ENCODE peak calls at places on chromosomes 5 and 9, in eight cellular contexts. J, K, F, H, E, G, C and T are unnamed samples.
A peak's percentile ranks its signal among the peaks of the same experiment; 100 is the strongest.

GRCh38 chr5:131496400-131496713 is 138.7 kb downstream of the RAPGEF6 start:
- DNase-seq in J (no peak), K (no peak), F (no peak), H (no peak), E (no peak), G (no peak), C (no peak), T (no peak)

GRCh38 chr9:137482094-137482781 is 23.1 kb upstream of the NSMF start:
- DNase-seq in J (peak; percentile 93), K (peak; percentile 4), F (peak; percentile 56), H (no peak), E (peak; percentile 94), G (no peak), C (no peak), T (peak; percentile 34)

GRCh38 chr5:59178482-59178881 is 595.6 kb downstream of the RAB3C start:
- DNase-seq in J (no peak), K (no peak), F (no peak), H (no peak), E (no peak), G (no peak), C (no peak), T (no peak)

GRCh38 chr5:50947892-50948683 is 281.7 kb downstream of the PARP8 start:
- DNase-seq in J (no peak), K (no peak), F (no peak), H (no peak), E (no peak), G (no peak), C (no peak), T (no peak)

GRCh38 chr5:9545959-9546851 is at the start of gene SEMA5A:
- DNase-seq in J (peak; percentile 66), K (no peak), F (peak; percentile 87), H (peak; percentile 80), E (peak; percentile 79), G (peak; percentile 82), C (no peak), T (peak; percentile 91)

GRCh38 chr9:128818839-128819715 is 777 bp downstream of the ENDOG start:
- DNase-seq in J (no peak), K (peak; percentile 53), F (peak; percentile 73), H (peak; percentile 53), E (peak; percentile 8), G (peak; percentile 63), C (no peak), T (peak; percentile 88)

GRCh38 chr5:77086611-77087483 is at the start of gene ZBED3:
- DNase-seq in J (peak; percentile 74), K (peak; percentile 68), F (peak; percentile 78), H (peak; percentile 95), E (peak; percentile 82), G (peak; percentile 85), C (peak; percentile 71), T (peak; percentile 81)

GRCh38 chr9:81879501-81879916 is 48.7 kb upstream of the SPATA31D4 start:
- DNase-seq in J (peak; percentile 46), K (no peak), F (no peak), H (no peak), E (peak; percentile 27), G (no peak), C (no peak), T (no peak)

GRCh38 chr9:96382175-96382574 is 1.3 kb downstream of the SLC35D2 start:
- DNase-seq in J (peak; percentile 45), K (no peak), F (no peak), H (no peak), E (peak; percentile 26), G (peak; percentile 57), C (peak; percentile 35), T (no peak)
- H3K4me3 ChIP-seq in J (no peak overlapping the region), K (no peak overlapping the region), F (peak overlapping the region; percentile 98), H (no peak overlapping the region), E (peak overlapping the region; percentile 97), G (no peak overlapping the region), C (peak overlapping the region; percentile 59), T (no peak overlapping the region)

DNA sequence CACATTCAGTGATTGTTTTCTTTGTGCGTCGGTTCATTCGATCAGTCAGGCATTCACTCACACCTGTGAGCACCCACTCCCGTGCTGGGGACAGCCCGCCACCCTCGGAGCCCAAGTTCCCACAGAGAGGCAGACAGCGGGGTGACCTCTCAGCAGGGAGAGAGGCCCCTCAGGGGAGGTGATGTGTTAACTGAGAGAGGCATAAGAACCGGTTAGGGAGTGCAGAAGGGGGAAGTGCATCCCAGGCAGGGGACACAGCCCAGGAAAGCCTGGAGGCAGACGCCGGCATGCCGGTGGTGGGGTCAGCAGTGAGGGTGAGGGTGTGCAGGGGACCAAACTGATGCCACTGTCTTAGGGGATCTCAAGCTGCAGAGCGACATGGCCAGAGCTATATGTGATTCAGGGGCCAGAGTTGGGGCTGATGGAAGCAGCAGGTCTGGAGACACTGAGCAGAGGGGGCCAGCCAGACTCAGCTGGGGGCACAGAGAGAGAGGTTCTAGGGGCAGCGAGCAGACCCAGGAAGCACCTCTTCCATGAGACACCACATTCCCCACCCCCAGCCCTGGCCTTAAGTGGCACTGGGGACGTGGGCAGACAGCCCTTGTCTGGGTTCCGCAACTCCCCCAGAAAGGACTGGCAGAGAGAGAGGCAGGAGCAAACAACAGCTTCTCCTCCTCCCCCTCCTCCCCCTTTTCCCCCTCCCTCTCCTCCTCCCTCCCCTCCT is 35.9 kb downstream of the HK3 start:
- DNase-seq in J (no peak), K (no peak), F (no peak), H (no peak), E (no peak), G (no peak), C (no peak), T (peak; percentile 73)
- H3K27me3 ChIP-seq in J (peaks cover 70% of the 10 kb centered on the region), K (no peaks in the 10 kb centered on the region), F (peaks cover 12% of the 10 kb centered on the region), H (no peaks in the 10 kb centered on the region), E (peaks cover 28% of the 10 kb centered on the region), G (no peaks in the 10 kb centered on the region), C (no peaks in the 10 kb centered on the region), T (no peaks in the 10 kb centered on the region)

DNA sequence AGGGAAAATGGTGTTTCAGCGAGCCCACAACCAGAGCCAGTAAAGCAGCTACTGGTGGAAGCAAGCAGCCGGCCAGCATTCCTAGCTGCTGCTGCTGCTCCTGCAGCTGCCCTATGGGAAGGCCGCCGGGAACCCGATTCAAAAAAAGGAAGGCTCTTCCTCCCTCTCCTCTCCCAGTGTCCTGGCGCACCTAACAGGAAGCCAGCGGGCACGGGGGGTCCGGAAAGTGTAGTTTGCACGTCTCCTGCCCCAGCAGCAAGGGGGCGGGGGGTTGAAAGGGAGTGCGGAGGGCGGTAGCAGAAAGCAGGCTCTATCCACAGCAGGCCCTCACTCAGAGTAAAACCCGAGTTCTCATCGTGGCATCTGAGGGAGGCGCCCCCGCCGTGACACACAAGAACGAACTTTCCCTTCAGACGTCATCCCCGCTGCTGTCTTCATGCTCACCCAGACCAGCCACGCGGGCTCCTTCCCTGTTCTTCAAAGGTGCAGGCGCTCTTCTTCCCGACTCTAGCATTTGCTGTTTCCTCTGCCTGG is 16.5 kb downstream of the GRXCR2 start:
- DNase-seq in J (peak; percentile 83), K (no peak), F (peak; percentile 65), H (peak; percentile 91), E (peak; percentile 82), G (peak; percentile 55), C (no peak), T (peak; percentile 50)
- H3K4me3 ChIP-seq in J (no peak overlapping the region), K (no peak overlapping the region), F (peak overlapping the region; percentile 51), H (no peak overlapping the region), E (peak overlapping the region; percentile 56), G (no peak overlapping the region), C (no peak overlapping the region), T (peak overlapping the region; percentile 52)

GRCh38 chr5:1392261-1392660 is 47.4 kb upstream of the CLPTM1L start:
- DNase-seq in J (no peak), K (no peak), F (peak; percentile 44), H (no peak), E (no peak), G (no peak), C (no peak), T (no peak)

GRCh38 chr5:1394881-1395860 is 50.1 kb downstream of the SLC6A3 start:
- DNase-seq in J (no peak), K (no peak), F (peak; percentile 39), H (no peak), E (no peak), G (no peak), C (no peak), T (no peak)

GRCh38 chr5:1392801-1393565 is 48.1 kb upstream of the CLPTM1L start:
- DNase-seq in J (no peak), K (no peak), F (peak; percentile 47), H (no peak), E (no peak), G (no peak), C (no peak), T (no peak)

GRCh38 chr5:1391691-1392090 is 46.8 kb upstream of the CLPTM1L start:
- DNase-seq in J (no peak), K (no peak), F (peak; percentile 21), H (no peak), E (no peak), G (no peak), C (no peak), T (no peak)

GRCh38 chr5:1393571-1394501 is 48.9 kb upstream of the CLPTM1L start:
- DNase-seq in J (no peak), K (no peak), F (peak; percentile 19), H (no peak), E (no peak), G (no peak), C (no peak), T (no peak)
- H3K27me3 ChIP-seq in J (peaks cover 24% of the 10 kb centered on the region), K (no peaks in the 10 kb centered on the region), F (peaks cover 12% of the 10 kb centered on the region), H (no peaks in the 10 kb centered on the region), E (peaks cover 79% of the 10 kb centered on the region), G (no peaks in the 10 kb centered on the region), C (peaks cover 48% of the 10 kb centered on the region), T (no peaks in the 10 kb centered on the region)

GRCh38 chr5:126776499-126777256 is at the start of gene LMNB1:
- DNase-seq in J (peak; percentile 94), K (peak; percentile 92), F (peak; percentile 98), H (peak; percentile 99), E (peak; percentile 95), G (peak; percentile 97), C (peak; percentile 93), T (peak; percentile 98)

GRCh38 chr5:126778675-126779403 is 1.9 kb downstream of the LMNB1 start:
- DNase-seq in J (no peak), K (no peak), F (no peak), H (peak; percentile 54), E (no peak), G (peak; percentile 39), C (no peak), T (no peak)

GRCh38 chr5:126777974-126778674 is 1.2 kb downstream of the LMNB1 start:
- DNase-seq in J (peak; percentile 95), K (peak; percentile 90), F (peak; percentile 94), H (peak; percentile 98), E (peak; percentile 97), G (peak; percentile 96), C (peak; percentile 85), T (peak; percentile 93)

GRCh38 chr5:126777257-126777973 is 479 bp downstream of the LMNB1 start:
- DNase-seq in J (peak; percentile 61), K (peak; percentile 54), F (peak; percentile 80), H (peak; percentile 75), E (peak; percentile 80), G (peak; percentile 81), C (no peak), T (peak; percentile 69)

DNA sequence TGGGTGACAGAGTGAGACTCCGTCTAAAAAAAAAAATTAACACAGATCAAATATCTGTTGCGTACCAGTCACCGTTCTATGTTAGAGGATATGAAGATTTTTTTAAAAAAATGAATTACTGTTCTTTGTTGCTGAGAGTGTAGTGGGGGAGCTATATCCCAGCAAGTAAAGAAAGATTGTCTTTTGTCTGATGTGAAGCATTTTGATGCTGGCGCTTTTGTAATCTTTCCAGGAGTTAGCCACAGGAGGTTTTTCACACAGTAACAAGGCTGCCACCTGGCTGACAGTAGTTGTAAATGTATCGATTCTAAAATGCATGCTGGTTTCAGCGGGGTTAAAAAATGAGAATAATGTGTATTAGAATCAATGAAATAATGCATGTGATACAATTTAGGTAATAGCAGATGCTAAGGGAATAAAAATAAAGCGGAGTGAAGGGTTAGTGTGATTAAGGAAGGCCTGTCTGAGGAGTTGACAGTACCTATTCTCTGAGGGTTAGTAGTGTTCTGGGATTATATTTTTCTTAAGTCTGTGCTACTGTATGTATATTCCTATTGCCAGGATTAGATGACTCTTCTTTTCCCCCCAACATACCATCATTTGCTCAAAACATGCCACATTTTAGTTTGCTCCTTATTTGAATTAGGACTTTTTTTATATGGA is 3.4 kb downstream of the LMNB1 start:
- DNase-seq in J (peak; percentile 81), K (peak; percentile 46), F (no peak), H (peak; percentile 80), E (peak; percentile 80), G (peak; percentile 76), C (no peak), T (peak; percentile 74)
- H3K4me3 ChIP-seq in J (no peak overlapping the region), K (no peak overlapping the region), F (no peak overlapping the region), H (no peak overlapping the region), E (no peak overlapping the region), G (no peak overlapping the region), C (no peak overlapping the region), T (no peak overlapping the region)